ENCODE peak calls at places on chromosomes 1 and 21, in five cellular contexts. A is HFF-Myc; O is CD4-positive, alpha-beta T cell; Z is cardiac fibroblast; J is cardiac muscle cell. Y is an unnamed sample.

GRCh38 chr21:43921979-43922945 is 57.2 kb downstream of the AGPAT3 start:
- DNase-seq in A (no peak), O (peak), Z (peak), J (peak), Y (no peak)

GRCh38 chr1:29094954-29095353 is 28.7 kb downstream of the TMEM200B start:
- DNase-seq in A (no peak), O (no peak), Z (no peak), J (no peak), Y (no peak)

GRCh38 chr1:184947497-184948256 is 26.6 kb downstream of the NIBAN1 start:
- DNase-seq in A (no peak), O (no peak), Z (no peak), J (no peak), Y (no peak)

GRCh38 chr21:31798842-31799691 is 67.1 kb upstream of the SCAF4 start:
- DNase-seq in A (no peak), O (no peak), Z (no peak), J (no peak), Y (no peak)

GRCh38 chr1:182080955-182081582 is 19.6 kb upstream of the ZNF648 start:
- DNase-seq in A (no peak), O (no peak), Z (peak), J (peak), Y (peak)

GRCh38 chr1:26858160-26858559 is 4.8 kb upstream of the SFN start:
- DNase-seq in A (no peak), O (no peak), Z (no peak), J (no peak), Y (peak)

GRCh38 chr1:27150641-27151040 is 4.3 kb downstream of the SLC9A1 start:
- DNase-seq in A (no peak), O (no peak), Z (no peak), J (no peak), Y (no peak)

GRCh38 chr1:221336141-221336540 is 405.7 kb downstream of the DUSP10 start:
- DNase-seq in A (no peak), O (no peak), Z (peak), J (peak), Y (peak)

GRCh38 chr1:28058971-28059878 is 29.2 kb downstream of the EYA3 start:
- DNase-seq in A (no peak), O (no peak), Z (no peak), J (no peak), Y (no peak)

GRCh38 chr21:34933609-34934345 is 115.3 kb downstream of the RUNX1 start:
- DNase-seq in A (no peak), O (no peak), Z (no peak), J (no peak), Y (no peak)

DNA sequence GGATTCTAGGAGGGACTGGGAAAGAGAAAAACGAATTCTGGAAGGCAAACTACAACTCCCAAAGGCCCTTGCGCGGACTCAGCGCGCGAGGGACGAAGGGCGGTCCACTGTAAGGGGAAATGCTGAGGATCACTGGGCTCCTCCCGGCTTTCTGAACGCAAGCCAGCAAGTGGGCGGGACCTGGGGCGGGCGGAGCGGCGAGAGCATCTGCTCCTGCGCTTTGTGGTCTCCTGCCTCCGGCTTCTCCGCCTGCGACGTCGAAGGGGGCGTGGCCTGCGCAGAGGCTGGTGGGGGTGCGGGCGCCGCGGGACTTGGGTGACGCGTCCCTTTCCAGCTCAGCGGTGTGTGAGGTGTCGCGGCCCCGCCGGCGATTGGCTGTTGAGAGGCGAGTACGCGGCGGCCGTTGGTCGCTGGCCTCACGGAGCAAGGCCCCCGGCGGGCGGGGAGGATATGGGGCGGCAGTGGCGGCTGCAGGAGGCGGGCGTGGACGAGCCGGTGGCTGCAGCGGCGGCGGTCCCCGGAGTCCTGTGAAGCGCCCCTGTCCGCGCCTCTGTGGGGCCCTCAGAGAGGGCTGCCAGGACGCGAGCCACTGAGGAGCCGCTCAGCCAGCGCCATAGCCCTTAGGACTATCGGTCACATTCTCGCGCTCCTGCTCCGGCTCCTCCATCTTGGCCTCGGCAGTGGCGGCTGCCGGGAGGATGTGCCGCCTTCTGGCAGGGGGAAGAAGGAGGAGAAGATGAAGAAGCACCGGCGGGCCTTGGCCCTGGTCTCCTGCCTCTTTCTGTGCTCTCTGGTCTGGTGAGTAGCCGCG is at the start of gene SUCO:
- DNase-seq in A (peak), O (peak), Z (peak), J (peak), Y (peak)
- TF ChIP-seq CTCF in A (no peak), O (peak), Z (no peak), J (peak), Y (peak)

DNA sequence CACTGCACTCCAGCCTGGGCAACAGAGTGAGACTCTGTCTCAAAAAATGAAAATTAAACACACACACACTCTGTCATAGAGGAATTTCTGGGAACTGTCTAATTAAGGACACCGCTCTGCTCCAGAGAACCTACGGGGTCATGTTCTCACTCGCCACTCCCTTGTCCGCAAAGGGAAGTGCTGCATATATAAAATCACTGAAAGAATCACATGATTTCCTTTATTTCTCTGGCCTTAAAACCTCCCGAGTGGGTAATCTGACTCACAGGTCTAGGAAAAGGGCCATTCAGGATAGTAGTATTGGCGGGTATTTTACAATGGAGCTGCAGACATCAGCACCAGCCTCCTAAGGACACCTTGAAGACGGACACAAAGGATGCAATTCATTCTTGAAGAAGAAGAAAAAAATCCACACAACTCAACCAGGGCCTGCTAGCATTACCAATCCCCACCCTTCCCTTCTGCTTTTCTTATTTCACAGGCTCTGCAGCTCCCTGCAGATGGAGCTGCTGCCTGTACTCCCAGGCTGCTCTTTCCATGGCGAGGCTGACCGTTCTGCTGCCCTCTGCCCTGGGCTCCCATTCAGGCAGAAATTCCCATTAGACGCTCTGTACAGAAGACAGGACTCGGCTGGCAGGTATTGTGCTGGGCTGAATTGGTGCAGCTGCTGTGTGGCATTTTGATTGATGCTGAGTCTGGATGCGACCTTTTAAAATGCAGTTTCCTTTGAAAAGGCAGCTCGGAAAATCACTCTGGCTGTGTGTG is 53.3 kb upstream of the FAM89A start:
- DNase-seq in A (no peak), O (no peak), Z (peak), J (peak), Y (peak)
- TF ChIP-seq CTCF in A (no peak), O (no peak), Z (no peak), J (peak), Y (peak)

GRCh38 chr1:32753532-32754281 is 51.1 kb upstream of the SYNC start:
- DNase-seq in A (no peak), O (peak), Z (peak), J (peak), Y (peak)
- TF ChIP-seq CTCF in A (no peak), O (no peak), Z (no peak), J (no peak), Y (no peak)

DNA sequence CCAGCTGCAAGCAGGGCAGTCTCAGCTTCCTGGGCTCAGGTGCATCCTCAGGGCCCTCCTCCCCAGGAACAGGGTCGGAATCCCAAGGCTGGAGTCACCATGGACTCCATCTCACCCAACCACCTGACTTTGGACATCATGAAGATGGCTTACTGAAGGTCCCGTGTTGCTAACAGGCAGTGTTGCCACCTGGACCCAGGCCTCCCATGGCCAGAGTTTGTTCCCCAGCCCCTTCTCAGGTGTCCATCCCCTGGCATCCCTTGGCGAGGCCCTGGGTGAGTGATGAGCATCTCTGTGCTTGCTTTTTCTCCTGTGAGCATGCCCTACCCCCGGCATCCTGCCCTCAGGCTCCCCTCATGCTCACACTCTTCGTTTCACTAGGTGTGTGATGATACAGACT is 101.7 kb upstream of the EDN2 start:
- DNase-seq in A (no peak), O (no peak), Z (no peak), J (no peak), Y (no peak)
- TF ChIP-seq CTCF in A (no peak), O (no peak), Z (no peak), J (no peak), Y (no peak)

GRCh38 chr1:145960468-145961108 is 2.8 kb upstream of the LIX1L start:
- DNase-seq in A (no peak), O (peak), Z (peak), J (peak), Y (peak)
- TF ChIP-seq CTCF in A (peak), O (no peak), Z (peak), J (no peak), Y (peak)

GRCh38 chr1:112298558-112298957 is 97.5 kb upstream of the CTTNBP2NL start:
- DNase-seq in A (peak), O (no peak), Z (peak), J (peak), Y (peak)
- TF ChIP-seq CTCF in A (peak), O (no peak), Z (peak), J (peak), Y (peak)